ENCODE peak calls at places on chromosome 4, in six cellular contexts. C, N, V, D, T and B are unnamed samples.

GRCh38 chr4:40933272-40934053 is 183.7 kb downstream of the NSUN7 start:
- DNase-seq in C (peak; percentile 79), N (no peak), V (no peak), D (no peak), T (peak; percentile 45), B (no peak)

GRCh38 chr4:172142331-172142738 is 329.1 kb downstream of the GALNTL6 start:
- DNase-seq in C (peak; percentile 4), N (no peak), V (no peak), D (no peak), T (no peak), B (no peak)

GRCh38 chr4:82688091-82688815 is 110.3 kb downstream of the SCD5 start:
- DNase-seq in C (no peak), N (no peak), V (no peak), D (no peak), T (no peak), B (peak; percentile 82)

GRCh38 chr4:140861359-140862181 is 105.4 kb upstream of the TBC1D9 start:
- DNase-seq in C (peak; percentile 79), N (peak; percentile 60), V (peak; percentile 58), D (peak; percentile 74), T (no peak), B (no peak)

GRCh38 chr4:1195894-1196401 is 23.6 kb upstream of the SPON2 start:
- DNase-seq in C (no peak), N (no peak), V (no peak), D (no peak), T (peak; percentile 51), B (no peak)

GRCh38 chr4:132123870-132124623 is 1025.0 kb upstream of the PCDH10 start:
- DNase-seq in C (peak; percentile 1), N (no peak), V (peak; percentile 47), D (peak; percentile 37), T (no peak), B (no peak)

GRCh38 chr4:117093581-117093980 is 8.2 kb upstream of the TRAM1L1 start:
- DNase-seq in C (peak; percentile 44), N (no peak), V (no peak), D (no peak), T (no peak), B (no peak)

GRCh38 chr4:35423104-35423503 is 821.2 kb downstream of the ARAP2 start:
- DNase-seq in C (no peak), N (no peak), V (no peak), D (no peak), T (no peak), B (no peak)

GRCh38 chr4:160370046-160370445 is 1267.2 kb downstream of the RAPGEF2 start:
- DNase-seq in C (no peak), N (no peak), V (no peak), D (no peak), T (no peak), B (no peak)

GRCh38 chr4:151263455-151263854 is 13.5 kb upstream of the PRSS48 start:
- DNase-seq in C (no peak), N (no peak), V (no peak), D (no peak), T (no peak), B (no peak)

GRCh38 chr4:175560628-175561027 is 251.4 kb downstream of the GPM6A start:
- DNase-seq in C (no peak), N (no peak), V (no peak), D (peak; percentile 32), T (no peak), B (no peak)

GRCh38 chr4:110164251-110164650 is 34.2 kb downstream of the ELOVL6 start:
- DNase-seq in C (no peak), N (no peak), V (no peak), D (no peak), T (no peak), B (no peak)

GRCh38 chr4:77015390-77015789 is 60.4 kb downstream of the CCNI start:
- DNase-seq in C (no peak), N (no peak), V (no peak), D (no peak), T (no peak), B (no peak)

GRCh38 chr4:177008836-177009501 is 216.2 kb upstream of the VEGFC start:
- DNase-seq in C (no peak), N (no peak), V (no peak), D (no peak), T (no peak), B (no peak)

GRCh38 chr4:100738388-100739165 is 220.8 kb upstream of the EMCN start:
- DNase-seq in C (peak; percentile 79), N (peak; percentile 35), V (no peak), D (peak; percentile 79), T (no peak), B (no peak)

GRCh38 chr4:20825493-20825892 is 125.2 kb downstream of the PACRGL start:
- DNase-seq in C (no peak), N (no peak), V (no peak), D (no peak), T (no peak), B (no peak)

GRCh38 chr4:42397635-42398447 is 553 bp downstream of the SHISA3 start:
- DNase-seq in C (peak; percentile 56), N (no peak), V (peak; percentile 77), D (no peak), T (no peak), B (no peak)

GRCh38 chr4:38085394-38086150 is 125.4 kb downstream of the PTTG2 start:
- DNase-seq in C (no peak), N (no peak), V (no peak), D (no peak), T (no peak), B (no peak)

GRCh38 chr4:38080061-38080531 is 119.9 kb downstream of the PTTG2 start:
- DNase-seq in C (no peak), N (no peak), V (no peak), D (no peak), T (no peak), B (no peak)

GRCh38 chr4:38080575-38080974 is 120.4 kb downstream of the PTTG2 start:
- DNase-seq in C (no peak), N (no peak), V (no peak), D (no peak), T (no peak), B (no peak)

GRCh38 chr4:38084984-38085383 is 124.8 kb downstream of the PTTG2 start:
- DNase-seq in C (no peak), N (no peak), V (no peak), D (no peak), T (no peak), B (no peak)

GRCh38 chr4:38082424-38083374 is 122.5 kb downstream of the PTTG2 start:
- DNase-seq in C (peak; percentile 75), N (no peak), V (no peak), D (no peak), T (no peak), B (no peak)
- TF ChIP-seq POLR2AphosphoS5 in C (no peak), N (no peak), V (no peak), D (no peak), T (no peak), B (peak; percentile 16)

DNA sequence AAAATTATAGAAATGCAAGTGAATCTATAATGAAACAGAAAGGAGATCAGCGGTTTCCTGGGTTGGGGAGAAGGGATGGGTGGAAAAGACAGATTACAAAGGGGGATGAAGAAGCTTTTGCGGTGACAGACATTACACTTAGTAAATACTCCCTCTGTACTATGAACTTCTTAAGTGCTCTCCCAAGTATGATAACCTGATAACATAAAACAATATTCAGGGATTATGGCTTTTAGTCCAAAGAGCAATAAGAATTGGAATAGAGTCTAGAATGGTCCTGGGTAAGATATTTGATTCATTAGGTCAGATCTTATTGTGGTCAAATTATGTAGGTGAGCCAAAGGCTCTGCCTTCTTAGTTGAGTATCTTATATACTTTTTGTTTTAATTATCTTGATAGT is 9.2 kb downstream of the LRRC66 start:
- DNase-seq in C (no peak), N (no peak), V (no peak), D (no peak), T (no peak), B (no peak)
- H3K4me3 ChIP-seq in C (no peak overlapping the region), N (no peak overlapping the region), V (no peak overlapping the region), D (no peak overlapping the region), T (no peak overlapping the region), B (no peak overlapping the region)

GRCh38 chr4:16226816-16227461 is 668 bp upstream of the TAPT1 start:
- DNase-seq in C (peak; percentile 49), N (peak; percentile 69), V (peak; percentile 72), D (no peak), T (peak; percentile 76), B (peak; percentile 94)

GRCh38 chr4:16225681-16225995 is 633 bp downstream of the TAPT1 start:
- DNase-seq in C (peak; percentile 55), N (no peak), V (no peak), D (no peak), T (no peak), B (no peak)

GRCh38 chr4:16225996-16226815 is at the start of gene TAPT1:
- DNase-seq in C (peak; percentile 54), N (peak; percentile 87), V (peak; percentile 83), D (no peak), T (peak; percentile 85), B (no peak)

GRCh38 chr4:16229604-16230003 is 3.3 kb upstream of the TAPT1 start:
- DNase-seq in C (no peak), N (no peak), V (no peak), D (no peak), T (no peak), B (no peak)

DNA sequence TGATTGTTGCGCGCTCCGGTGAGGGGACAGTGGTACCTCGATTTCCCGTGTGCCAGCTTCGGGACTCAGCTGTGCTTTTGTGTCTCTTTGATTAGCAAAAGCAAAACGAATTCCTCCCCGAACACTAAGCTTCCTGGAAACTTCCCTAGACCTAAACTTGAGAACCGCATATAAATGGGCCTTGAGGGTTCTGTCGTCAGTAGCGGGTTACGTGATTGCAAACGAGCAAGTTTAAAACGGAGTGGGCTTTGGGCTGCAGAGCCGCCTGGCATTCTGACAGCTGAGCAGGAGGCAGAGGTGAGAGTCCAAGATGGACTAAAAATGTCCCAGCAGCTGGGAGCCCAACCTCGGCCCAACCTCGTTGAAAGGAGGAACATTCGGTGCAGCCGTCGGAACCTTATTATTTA is 1.2 kb upstream of the TAPT1 start:
- DNase-seq in C (peak; percentile 50), N (peak; percentile 51), V (no peak), D (no peak), T (peak; percentile 71), B (no peak)
- TF ChIP-seq POLR2A in C (no peak), N (peak; percentile 2), V (no peak), D (no peak), T (no peak), B (no peak)

GRCh38 chr4:3689576-3690551 is 76.3 kb upstream of the ADRA2C start:
- DNase-seq in C (no peak), N (no peak), V (no peak), D (no peak), T (peak; percentile 51), B (no peak)

GRCh38 chr4:3687538-3687937 is 78.6 kb upstream of the ADRA2C start:
- DNase-seq in C (no peak), N (no peak), V (no peak), D (no peak), T (peak; percentile 40), B (no peak)

GRCh38 chr4:3690576-3691152 is 75.5 kb upstream of the ADRA2C start:
- DNase-seq in C (no peak), N (no peak), V (no peak), D (no peak), T (peak; percentile 36), B (no peak)

GRCh38 chr4:3688018-3688998 is 77.9 kb upstream of the ADRA2C start:
- DNase-seq in C (no peak), N (no peak), V (no peak), D (no peak), T (peak; percentile 43), B (no peak)

DNA sequence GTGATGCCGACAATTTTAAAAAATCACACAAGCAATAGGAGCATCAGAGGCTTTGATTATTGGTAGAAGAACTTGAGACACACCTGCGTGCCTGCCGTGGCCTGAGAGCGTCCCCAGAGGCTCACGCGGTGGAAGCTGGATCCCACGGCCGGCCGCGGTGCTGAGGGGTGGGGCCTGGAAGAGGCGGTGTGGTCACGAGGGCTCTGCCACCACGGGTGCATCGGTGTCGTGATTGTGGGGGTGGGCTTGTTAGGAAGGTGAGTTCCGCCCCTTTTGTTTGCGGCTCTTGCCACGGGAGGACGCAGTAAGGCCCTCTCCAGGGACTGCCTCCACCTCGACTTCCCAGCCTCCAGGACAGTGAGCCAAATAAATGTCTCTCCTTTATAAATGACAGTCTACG is 77.2 kb upstream of the ADRA2C start:
- DNase-seq in C (no peak), N (no peak), V (no peak), D (no peak), T (peak; percentile 37), B (no peak)
- TF ChIP-seq POLR2AphosphoS5 in C (no peak), N (no peak), V (no peak), D (no peak), T (no peak), B (no peak)